ENCODE peak calls at places on chromosomes 4 and X, in nine cellular contexts. N, D, Z, R, C, L, M, S and O are unnamed samples.

GRCh38 chr4:134544303-134544761 is 342.7 kb upstream of the PABPC4L start:
- DNase-seq in N (no peak), D (peak; percentile 55), Z (no peak), R (no peak), C (no peak), L (peak; percentile 40), M (no peak), S (peak; percentile 80), O (no peak)

GRCh38 chrX:65148232-65148631 is 172.0 kb upstream of the ZC4H2 start:
- DNase-seq in N (no peak), D (no peak), Z (no peak), R (no peak), C (no peak), L (no peak), M (no peak), S (no peak), O (no peak)

GRCh38 chrX:41779058-41779564 is 55.1 kb downstream of the GPR82 start:
- DNase-seq in N (no peak), D (peak; percentile 9), Z (no peak), R (no peak), C (no peak), L (no peak), M (no peak), S (peak; percentile 73), O (no peak)

GRCh38 chr4:54230479-54231418 is 1.7 kb downstream of the PDGFRA start:
- DNase-seq in N (peak; percentile 45), D (no peak), Z (no peak), R (no peak), C (no peak), L (peak; percentile 47), M (peak; percentile 26), S (peak; percentile 70), O (no peak)

GRCh38 chr4:2924765-2925301 is 38.4 kb downstream of the NOP14 start:
- DNase-seq in N (peak; percentile 40), D (no peak), Z (no peak), R (no peak), C (no peak), L (no peak), M (no peak), S (no peak), O (no peak)

GRCh38 chrX:133215747-133216146 is 2.4 kb downstream of the TFDP3 start:
- DNase-seq in N (no peak), D (no peak), Z (no peak), R (no peak), C (no peak), L (peak; percentile 37), M (peak; percentile 15), S (peak; percentile 14), O (no peak)

GRCh38 chr4:149781150-149781549 is 34.5 kb downstream of the IQCM start:
- DNase-seq in N (no peak), D (no peak), Z (no peak), R (no peak), C (no peak), L (no peak), M (no peak), S (peak; percentile 90), O (no peak)

GRCh38 chrX:68179355-68179754 is 253.9 kb downstream of the OPHN1 start:
- DNase-seq in N (no peak), D (no peak), Z (no peak), R (no peak), C (no peak), L (no peak), M (no peak), S (no peak), O (no peak)

GRCh38 chrX:26262121-26262523 is 46.2 kb downstream of the MAGEB5 start:
- DNase-seq in N (no peak), D (no peak), Z (no peak), R (no peak), C (no peak), L (peak; percentile 78), M (no peak), S (peak; percentile 23), O (no peak)

GRCh38 chr4:101123231-101123630 is 224.1 kb downstream of the PPP3CA start:
- DNase-seq in N (no peak), D (no peak), Z (no peak), R (no peak), C (no peak), L (no peak), M (no peak), S (peak; percentile 53), O (no peak)